ENCODE peak calls at places on chromosomes 6 and 20, in six cellular contexts. O, D, J, A, G and M are unnamed samples.
A peak's percentile ranks its signal among the peaks of the same experiment; 100 is the strongest.

GRCh38 chr6:34583861-34584604 is 27.9 kb upstream of the SPDEF start:
- DNase-seq in O (no peak), D (no peak), J (no peak), A (no peak), G (no peak), M (no peak)

GRCh38 chr6:33990061-33990541 is 155.8 kb downstream of the GRM4 start:
- DNase-seq in O (no peak), D (no peak), J (no peak), A (no peak), G (no peak), M (no peak)

GRCh38 chr20:48827880-48828733 is at the start of gene PREX1:
- DNase-seq in O (peak; percentile 88), D (peak; percentile 86), J (peak; percentile 31), A (peak; percentile 92), G (peak; percentile 89), M (no peak)

GRCh38 chr20:41769650-41770049 is 151.5 kb upstream of the CHD6 start:
- DNase-seq in O (no peak), D (no peak), J (no peak), A (no peak), G (no peak), M (no peak)

GRCh38 chr6:11754625-11755289 is 23.8 kb downstream of the ADTRP start:
- DNase-seq in O (no peak), D (no peak), J (peak; percentile 46), A (no peak), G (no peak), M (no peak)

GRCh38 chr6:146026873-146027272 is 2.0 kb upstream of the GRM1 start:
- DNase-seq in O (no peak), D (no peak), J (no peak), A (no peak), G (no peak), M (no peak)

GRCh38 chr6:106102034-106102433 is 15.9 kb downstream of the PRDM1 start:
- DNase-seq in O (no peak), D (no peak), J (no peak), A (no peak), G (no peak), M (no peak)

GRCh38 chr6:29626948-29627761 is 5.8 kb downstream of the GABBR1 start:
- DNase-seq in O (no peak), D (no peak), J (no peak), A (no peak), G (no peak), M (no peak)

GRCh38 chr20:47021850-47022249 is 127.2 kb downstream of the EYA2 start:
- DNase-seq in O (no peak), D (no peak), J (no peak), A (no peak), G (no peak), M (no peak)

DNA sequence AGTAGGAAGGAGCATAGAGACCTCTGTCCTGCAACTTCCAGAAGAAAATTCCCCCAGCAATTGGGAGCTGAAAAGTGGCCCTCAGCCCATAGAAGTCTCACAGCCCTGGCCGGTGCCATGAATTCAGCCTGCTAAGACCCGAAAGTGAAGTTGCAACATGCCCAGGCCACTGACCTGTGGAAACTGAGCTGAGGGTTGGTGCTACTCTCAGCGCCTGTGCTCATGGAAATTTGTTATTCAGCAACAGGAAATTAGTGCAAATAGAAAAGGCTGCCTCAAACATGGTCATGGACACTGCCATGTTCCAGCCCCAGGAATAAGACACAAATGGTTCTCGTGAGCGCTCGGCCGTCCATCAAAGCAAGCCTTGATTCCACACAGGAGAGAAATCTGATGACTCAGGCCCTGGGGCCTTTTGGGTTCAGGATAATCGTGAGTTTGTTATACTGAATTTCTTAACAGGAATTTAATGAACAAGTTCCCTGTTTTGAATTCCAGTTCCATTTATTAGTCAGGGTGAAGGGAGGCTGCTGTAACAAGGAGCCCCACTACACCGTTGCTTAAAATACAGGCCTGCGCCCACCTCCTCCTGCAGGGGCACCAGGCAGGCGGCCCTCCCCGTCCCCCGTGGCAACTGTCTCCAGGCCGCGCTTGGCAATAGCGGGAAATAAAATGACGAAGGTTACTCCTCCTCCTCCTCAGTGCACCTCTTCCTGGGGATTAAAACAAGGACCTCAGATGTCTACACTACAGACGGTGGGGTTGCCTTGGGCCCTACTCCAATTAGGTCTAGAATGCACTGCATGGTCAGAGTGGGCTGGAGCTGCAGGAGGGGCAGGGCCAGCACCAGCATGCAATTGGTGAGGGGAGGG is 152.9 kb downstream of the ERMARD start:
- DNase-seq in O (no peak), D (no peak), J (no peak), A (no peak), G (no peak), M (no peak)
- H3K4me3 ChIP-seq in O (no peak overlapping the region), D (no peak overlapping the region), J (no peak overlapping the region), A (no peak overlapping the region), G (no peak overlapping the region), M (no peak overlapping the region)

DNA sequence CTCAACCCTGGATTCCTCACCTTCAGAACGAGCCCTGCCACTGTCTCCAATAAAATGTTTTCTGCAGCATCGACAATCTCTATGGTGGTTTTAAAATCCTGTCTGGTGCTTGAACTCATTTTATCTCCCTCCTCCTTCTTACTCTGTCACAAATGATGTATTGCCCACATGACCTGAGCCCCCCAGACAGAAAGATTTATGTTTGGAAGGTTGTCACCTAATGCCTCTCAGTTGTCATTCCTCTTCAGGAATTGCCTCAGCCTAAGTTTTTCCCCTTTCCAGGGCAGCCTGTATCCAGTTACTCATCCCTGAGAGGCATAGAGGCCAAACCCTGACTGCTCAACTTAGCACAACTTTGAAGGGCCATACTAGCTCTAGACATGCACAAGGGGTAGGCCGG is 9.2 kb downstream of the GPX5 start:
- DNase-seq in O (no peak), D (no peak), J (no peak), A (no peak), G (no peak), M (no peak)
- TF ChIP-seq CTCF in O (no peak), D (no peak), J (no peak), A (no peak), G (no peak), M (no peak)

GRCh38 chr6:100464910-100465700 is at the start of gene SIM1:
- DNase-seq in O (no peak), D (peak; percentile 46), J (peak; percentile 53), A (peak; percentile 78), G (no peak), M (no peak)
- H3K4me3 ChIP-seq in O (peak within 1 kb of the TSS; percentile 35), D (peak within 1 kb of the TSS; percentile 53), J (peak within 1 kb of the TSS; percentile 19), A (peak within 1 kb of the TSS; percentile 24), G (no peak within 1 kb of the TSS), M (no peak within 1 kb of the TSS)

DNA sequence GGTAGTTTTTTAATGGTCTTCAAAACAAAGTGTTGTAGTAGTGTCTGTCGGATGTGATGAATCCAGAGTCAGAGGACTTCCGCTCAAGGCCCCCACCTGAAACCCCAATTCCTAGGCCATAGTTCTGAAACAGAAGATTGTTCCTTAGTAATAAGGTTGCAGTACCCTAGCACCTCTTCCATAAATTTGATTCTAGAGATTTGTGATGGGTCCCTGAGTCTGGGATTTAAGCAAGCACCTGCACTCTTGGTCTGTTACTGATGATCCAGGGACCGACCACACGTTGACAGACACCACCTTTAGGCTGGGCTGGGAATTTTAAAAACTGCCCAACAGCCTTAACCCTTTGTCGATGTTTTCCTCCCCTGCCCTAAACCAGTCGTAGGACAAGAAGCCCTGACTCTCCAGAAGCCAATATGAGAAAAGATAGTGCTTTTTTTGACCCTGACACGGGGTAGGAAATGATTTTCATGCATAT is 1.2 kb downstream of the KCTD20 start:
- DNase-seq in O (no peak), D (no peak), J (peak; percentile 44), A (peak; percentile 39), G (peak; percentile 50), M (no peak)
- TF ChIP-seq CTCF in O (no peak), D (no peak), J (peak; percentile 40), A (peak; percentile 10), G (peak; percentile 27), M (peak; percentile 33)

GRCh38 chr6:82144852-82145332 is 102.7 kb downstream of the IBTK start:
- DNase-seq in O (no peak), D (peak; percentile 56), J (peak; percentile 94), A (peak; percentile 82), G (peak; percentile 76), M (no peak)

GRCh38 chr6:82145926-82146452 is 101.6 kb downstream of the IBTK start:
- DNase-seq in O (no peak), D (no peak), J (no peak), A (no peak), G (no peak), M (no peak)

GRCh38 chr6:82142524-82142923 is 105.0 kb downstream of the IBTK start:
- DNase-seq in O (no peak), D (no peak), J (no peak), A (no peak), G (no peak), M (no peak)

GRCh38 chr6:82143041-82143481 is 104.5 kb downstream of the IBTK start:
- DNase-seq in O (no peak), D (no peak), J (no peak), A (peak; percentile 16), G (no peak), M (no peak)

DNA sequence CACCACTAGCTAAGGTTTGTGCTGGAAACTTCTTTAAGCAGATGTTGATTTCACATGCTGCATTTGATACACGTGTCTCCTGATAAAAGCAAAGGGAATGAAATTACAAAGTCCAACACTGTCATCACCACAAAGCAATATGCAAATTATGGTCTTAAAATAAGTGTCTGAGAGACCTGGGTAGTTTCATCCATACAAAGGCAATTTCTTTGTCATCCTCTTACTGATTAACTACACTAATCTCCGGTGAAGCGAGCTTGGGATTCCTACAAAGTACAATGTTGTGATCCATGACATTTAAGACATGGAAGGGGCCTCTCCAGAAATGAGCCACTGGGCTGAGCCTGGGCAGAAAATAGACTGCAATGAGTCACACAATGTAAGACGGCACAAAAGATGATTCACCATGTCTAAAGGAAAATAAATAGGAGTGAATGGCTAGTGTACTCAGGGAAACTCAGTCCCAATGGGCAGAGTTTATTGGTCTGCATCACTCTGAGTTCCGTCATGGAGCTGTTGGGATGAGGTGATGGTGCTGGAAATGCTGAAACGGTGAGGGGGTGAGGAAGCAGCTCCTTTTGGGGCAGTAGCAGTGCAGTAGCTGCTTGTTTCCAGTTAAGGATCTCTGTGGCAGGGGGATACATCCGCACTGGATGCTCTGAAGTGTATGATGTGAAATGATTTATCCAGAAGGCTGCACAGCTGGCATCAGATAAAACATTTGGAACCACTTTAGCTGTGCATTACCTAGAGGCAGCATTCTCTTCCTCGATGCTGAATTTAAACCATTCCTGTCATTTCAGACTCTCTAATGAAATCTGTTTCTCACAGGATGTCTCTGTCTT is 103.3 kb downstream of the IBTK start:
- DNase-seq in O (no peak), D (no peak), J (peak; percentile 96), A (peak; percentile 85), G (peak; percentile 88), M (no peak)
- H3K4me3 ChIP-seq in O (no peak overlapping the region), D (peak overlapping the region; percentile 40), J (no peak overlapping the region), A (no peak overlapping the region), G (peak overlapping the region; percentile 12), M (no peak overlapping the region)

DNA sequence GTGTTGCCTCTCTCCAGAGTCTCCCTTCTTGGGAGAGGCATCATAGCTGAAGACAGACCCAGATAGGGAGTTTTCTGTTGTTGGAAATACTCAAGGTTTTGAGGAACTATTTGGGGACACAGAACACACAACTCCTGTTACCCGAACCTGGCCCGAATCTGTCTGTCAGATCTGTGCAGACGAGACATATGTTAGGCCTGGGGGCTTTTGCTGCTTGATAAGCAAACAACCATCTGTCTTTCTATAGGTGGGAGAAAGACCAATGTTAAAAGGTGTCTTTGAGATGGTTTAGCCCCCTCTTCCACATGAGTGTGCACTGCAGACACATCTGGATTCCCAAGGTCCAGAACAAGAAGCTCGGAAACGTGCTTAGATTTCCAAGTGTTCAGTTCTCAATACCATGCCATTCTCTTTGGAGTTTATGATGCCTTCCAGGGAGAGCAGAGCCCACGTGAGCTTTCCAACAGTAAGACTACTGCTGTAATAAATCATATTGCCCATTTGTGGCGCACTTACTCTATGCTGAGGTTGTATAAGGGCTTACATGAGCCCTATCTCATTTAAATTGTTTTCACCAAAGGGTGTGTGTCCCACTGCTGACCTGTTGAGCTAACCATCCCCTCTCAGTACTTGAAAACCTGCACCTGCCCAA is 3.8 kb upstream of the STX16 start:
- DNase-seq in O (no peak), D (no peak), J (no peak), A (no peak), G (no peak), M (no peak)
- TF ChIP-seq CTCF in O (no peak), D (no peak), J (no peak), A (no peak), G (no peak), M (no peak)